ENCODE peak calls at places on chromosomes 6 and 20, in ten cellular contexts. A is Right ventricle myocardium inferior; Z is AML-193; C is H7; S is glutamatergic neuron; F is T-helper 22 cell; U is right cardiac atrium; K is activated CD4-positive, alpha-beta T cell treated with anti-CD3 and anti-CD28 coated beads, Interleukin-2, amount 50 U/mL, for 4 hours; Y is astrocyte of the hippocampus; D is GM12878. W is an unnamed sample.

GRCh38 chr6:7260291-7261029 is 52.5 kb downstream of the SSR1 start:
- DNase-seq in A (no peak), C (peak), Y (no peak), S (no peak), U (peak), D (no peak), K (no peak), Z (no peak), F (no peak), W (no peak)

GRCh38 chr6:125859691-125860210 is 69.0 kb downstream of the NCOA7 start:
- DNase-seq in Z (peak), D (no peak), S (no peak), A (no peak), F (no peak), K (no peak), Y (no peak), U (no peak), C (no peak), W (no peak)

GRCh38 chr6:77180367-77180766 is 282.9 kb downstream of the HTR1B start:
- DNase-seq in S (no peak), C (no peak), U (no peak), D (no peak), K (no peak), Y (no peak), F (no peak), Z (no peak), A (no peak), W (peak)

GRCh38 chr6:122081921-122082320 is 317.5 kb upstream of the HSF2 start:
- DNase-seq in D (no peak), Y (no peak), Z (no peak), C (peak), S (no peak), A (no peak), F (no peak), U (no peak), K (no peak), W (peak)

GRCh38 chr6:144897441-144897921 is 612.3 kb downstream of the UTRN start:
- DNase-seq in A (no peak), S (no peak), C (no peak), Z (no peak), Y (peak), K (no peak), D (no peak), U (no peak), F (no peak), W (peak)

GRCh38 chr6:149273318-149273717 is 44.2 kb upstream of the TAB2 start:
- DNase-seq in Z (peak), D (no peak), S (no peak), U (peak), K (no peak), C (no peak), A (peak), F (no peak), Y (no peak), W (no peak)

GRCh38 chr6:10451828-10452509 is 37.1 kb upstream of the TFAP2A start:
- DNase-seq in A (peak), F (no peak), Y (peak), C (no peak), U (no peak), Z (no peak), D (no peak), K (no peak), S (no peak), W (peak)

GRCh38 chr6:70413829-70414494 is 654 bp downstream of the FAM135A start:
- DNase-seq in K (no peak), S (no peak), Z (no peak), D (no peak), F (no peak), C (peak), Y (peak), A (peak), U (no peak), W (peak)

GRCh38 chr20:40959325-40960092 is 69.1 kb upstream of the TOP1 start:
- DNase-seq in A (no peak), S (no peak), Y (no peak), C (no peak), F (no peak), D (no peak), U (no peak), K (no peak), Z (no peak), W (no peak)

GRCh38 chr20:8365634-8366033 is 233.6 kb downstream of the PLCB1 start:
- DNase-seq in Z (no peak), C (no peak), U (no peak), K (no peak), Y (no peak), D (no peak), A (no peak), F (no peak), S (no peak), W (no peak)

GRCh38 chr6:43877463-43878126 is 107.6 kb downstream of the VEGFA start:
- DNase-seq in C (peak), Z (no peak), Y (no peak), F (no peak), U (no peak), A (no peak), K (no peak), D (no peak), S (no peak), W (no peak)

GRCh38 chr6:28258877-28259777 is at the start of gene NKAPL:
- DNase-seq in F (no peak), D (no peak), S (no peak), Y (peak), C (peak), A (peak), Z (no peak), K (peak), U (peak), W (peak)

GRCh38 chr6:50834929-50835328 is 16.3 kb downstream of the TFAP2B start:
- DNase-seq in Z (no peak), C (no peak), A (no peak), U (no peak), Y (no peak), S (no peak), D (no peak), K (no peak), F (no peak), W (no peak)

GRCh38 chr20:20582733-20583132 is 129.7 kb downstream of the RALGAPA2 start:
- DNase-seq in D (no peak), Z (no peak), A (no peak), K (no peak), S (no peak), Y (no peak), C (no peak), F (no peak), U (no peak), W (no peak)

GRCh38 chr6:169205176-169206160 is 48.2 kb downstream of the THBS2 start:
- DNase-seq in Y (peak), D (no peak), Z (no peak), S (no peak), C (peak), A (no peak), F (no peak), U (no peak), K (no peak), W (no peak)

GRCh38 chr20:64049887-64050260 is 435 bp upstream of the SOX18 start:
- DNase-seq in S (no peak), C (peak), D (no peak), Z (no peak), K (no peak), A (no peak), Y (no peak), U (peak), F (no peak), W (no peak)

GRCh38 chr6:49541210-49541724 is 9.2 kb upstream of the C6orf141 start:
- DNase-seq in C (no peak), F (no peak), K (no peak), U (no peak), A (no peak), D (no peak), S (no peak), Z (no peak), Y (peak), W (peak)

GRCh38 chr6:130675072-130675471 is 152.1 kb upstream of the SMLR1 start:
- DNase-seq in F (no peak), A (no peak), S (no peak), D (no peak), C (no peak), K (no peak), U (no peak), Z (no peak), Y (peak), W (no peak)

GRCh38 chr20:41643504-41643938 is 25.3 kb upstream of the CHD6 start:
- DNase-seq in U (peak), C (no peak), F (no peak), Z (no peak), K (no peak), A (no peak), S (no peak), Y (peak), D (no peak), W (peak)

GRCh38 chr20:48503166-48503815 is 324.5 kb downstream of the PREX1 start:
- DNase-seq in K (no peak), U (no peak), Z (no peak), D (no peak), S (no peak), C (no peak), F (no peak), Y (no peak), A (no peak), W (no peak)

GRCh38 chr20:50054626-50055511 is 58.1 kb downstream of the UBE2V1 start:
- DNase-seq in U (peak), F (no peak), C (peak), Z (no peak), S (no peak), D (no peak), A (peak), Y (peak), K (no peak), W (peak)

GRCh38 chr20:48282591-48283228 is 497.4 kb upstream of the SULF2 start:
- DNase-seq in Y (no peak), F (no peak), Z (no peak), D (no peak), A (no peak), U (no peak), K (no peak), C (no peak), S (no peak), W (no peak)

GRCh38 chr20:4717816-4718215 is 3.9 kb upstream of the PRND start:
- DNase-seq in A (no peak), Y (peak), F (no peak), C (no peak), D (no peak), S (no peak), U (no peak), K (no peak), Z (no peak), W (peak)

GRCh38 chr6:119541132-119541905 is 191.8 kb upstream of the MAN1A1 start:
- DNase-seq in Y (peak), D (no peak), K (no peak), U (no peak), A (no peak), Z (no peak), C (no peak), S (no peak), F (no peak), W (peak)

GRCh38 chr6:25579902-25580495 is 72.0 kb upstream of the SCGN start:
- DNase-seq in D (no peak), U (no peak), Z (no peak), S (no peak), A (no peak), K (no peak), Y (no peak), F (no peak), C (no peak), W (no peak)

GRCh38 chr6:4308354-4308753 is 173.0 kb upstream of the ECI2 start:
- DNase-seq in Z (no peak), F (no peak), C (no peak), S (no peak), D (no peak), Y (no peak), K (no peak), A (no peak), U (no peak), W (no peak)